ENCODE peak calls at places on chromosomes 6 and 20, in seven cellular contexts. L is Panc1; K is activated naive CD4-positive, alpha-beta T cell treated with anti-CD3 and anti-CD28 coated beads, Interleukin-2, amount 50 U/mL, for 72 hours; V is left lung; D is activated T-cell treated with anti-CD3 and anti-CD28 coated beads, Interleukin-2, amount 50 U/mL, for 4 hours; Y is stimulated activated naive CD8-positive, alpha-beta T cell treated with anti-CD3 and anti-CD28 coated beads, Interleukin-15, amount 100 ng/mL, for 72 hours; I is mucosa of descending colon. H is an unnamed sample.

GRCh38 chr6:145763742-145764141 is 28.4 kb upstream of the EPM2A start:
- ATAC-seq in L (no peak), V (no peak), K (no peak), I (no peak), D (no peak), Y (no peak), H (no peak)

GRCh38 chr6:158255280-158255973 is 56.8 kb upstream of the TULP4 start:
- ATAC-seq in V (peak), Y (no peak), I (no peak), L (peak), D (no peak), K (no peak), H (no peak)

GRCh38 chr6:41934278-41935189 is 7.1 kb downstream of the CCND3 start:
- ATAC-seq in I (no peak), L (peak), K (no peak), Y (no peak), D (no peak), V (no peak), H (no peak)

GRCh38 chr20:30811896-30812671 is 445.4 kb upstream of the DEFB115 start:
- ATAC-seq in Y (peak), V (peak), K (no peak), I (peak), L (no peak), D (no peak), H (no peak)

GRCh38 chr6:215335-216034 is 76.8 kb upstream of the DUSP22 start:
- ATAC-seq in I (peak), Y (peak), V (peak), K (peak), L (peak), D (peak), H (peak)

GRCh38 chr6:818191-818590 is 125.3 kb upstream of the EXOC2 start:
- ATAC-seq in D (peak), K (peak), V (no peak), L (no peak), Y (no peak), I (no peak), H (peak)

GRCh38 chr6:110207652-110208051 is 27.4 kb downstream of the CDC40 start:
- ATAC-seq in L (no peak), K (no peak), I (no peak), Y (no peak), V (no peak), D (no peak), H (no peak)

GRCh38 chr6:131572686-131573415 is at the start of gene ARG1:
- ATAC-seq in I (no peak), V (no peak), Y (no peak), K (no peak), L (no peak), D (no peak), H (no peak)

GRCh38 chr6:88166901-88167624 is 916 bp upstream of the CNR1 start:
- ATAC-seq in I (peak), L (no peak), D (peak), Y (peak), V (no peak), K (peak), H (peak)